ENCODE peak calls at places on chromosomes 13 and 19, in eight cellular contexts. H, B, S, U, E, V, I and Z are unnamed samples.

GRCh38 chr13:24184265-24184841 is 23.8 kb downstream of the SPATA13 start:
- DNase-seq in H (no peak), B (no peak), S (no peak), U (no peak), E (no peak), V (no peak), I (no peak), Z (no peak)

GRCh38 chr13:20353973-20354372 is 121.9 kb upstream of the GJB6 start:
- DNase-seq in H (peak; percentile 34), B (no peak), S (no peak), U (no peak), E (no peak), V (no peak), I (no peak), Z (no peak)

GRCh38 chr19:4773047-4773640 is 18.4 kb upstream of the FEM1A start:
- DNase-seq in H (no peak), B (no peak), S (peak; percentile 9), U (no peak), E (no peak), V (no peak), I (no peak), Z (no peak)

GRCh38 chr19:33465834-33466233 is 55.8 kb downstream of the PEPD start:
- DNase-seq in H (no peak), B (no peak), S (no peak), U (no peak), E (no peak), V (no peak), I (no peak), Z (no peak)

GRCh38 chr19:5968431-5969373 is 9.2 kb downstream of the RANBP3 start:
- DNase-seq in H (no peak), B (no peak), S (no peak), U (peak; percentile 21), E (no peak), V (no peak), I (no peak), Z (no peak)

GRCh38 chr19:31144069-31144468 is 205.2 kb downstream of the TSHZ3 start:
- DNase-seq in H (no peak), B (no peak), S (no peak), U (no peak), E (no peak), V (no peak), I (no peak), Z (no peak)

GRCh38 chr13:79901336-79901735 is 420.4 kb downstream of the NDFIP2 start:
- DNase-seq in H (peak; percentile 43), B (no peak), S (no peak), U (no peak), E (peak; percentile 11), V (no peak), I (peak; percentile 31), Z (peak; percentile 71)

GRCh38 chr19:35045667-35046300 is 4.3 kb downstream of the HPN start:
- DNase-seq in H (peak; percentile 58), B (peak; percentile 84), S (no peak), U (no peak), E (peak; percentile 80), V (no peak), I (peak; percentile 59), Z (peak; percentile 42)

GRCh38 chr19:48418317-48419064 is 25.0 kb downstream of the GRIN2D start:
- DNase-seq in H (peak; percentile 63), B (peak; percentile 7), S (no peak), U (no peak), E (no peak), V (no peak), I (no peak), Z (no peak)

GRCh38 chr19:3285647-3286176 is 61.3 kb downstream of the CELF5 start:
- DNase-seq in H (no peak), B (peak; percentile 75), S (no peak), U (peak; percentile 43), E (peak; percentile 50), V (peak; percentile 40), I (no peak), Z (no peak)

GRCh38 chr19:51702103-51702753 is 9.1 kb downstream of the SPACA6 start:
- DNase-seq in H (peak; percentile 45), B (no peak), S (no peak), U (peak; percentile 56), E (no peak), V (no peak), I (peak; percentile 52), Z (peak; percentile 65)

GRCh38 chr19:16197188-16197621 is 506 bp upstream of the AP1M1 start:
- DNase-seq in H (peak; percentile 89), B (no peak), S (no peak), U (no peak), E (peak; percentile 74), V (no peak), I (no peak), Z (peak; percentile 58)

GRCh38 chr13:64680739-64681138 is 2549.4 kb downstream of the PCDH9 start:
- DNase-seq in H (no peak), B (no peak), S (no peak), U (no peak), E (no peak), V (no peak), I (no peak), Z (no peak)

GRCh38 chr13:104295537-104295936 is 1229.3 kb upstream of the SLC10A2 start:
- DNase-seq in H (no peak), B (no peak), S (no peak), U (no peak), E (no peak), V (no peak), I (no peak), Z (no peak)

GRCh38 chr19:45070861-45071544 is 5.3 kb downstream of the ZNF296 start:
- DNase-seq in H (no peak), B (no peak), S (no peak), U (no peak), E (no peak), V (no peak), I (no peak), Z (no peak)

GRCh38 chr19:46608581-46609345 is 7.6 kb downstream of the CALM3 start:
- DNase-seq in H (no peak), B (peak; percentile 2), S (no peak), U (no peak), E (peak; percentile 4), V (no peak), I (no peak), Z (no peak)

GRCh38 chr19:3760871-3761361 is 576 bp downstream of the APBA3 start:
- DNase-seq in H (peak; percentile 18), B (no peak), S (no peak), U (no peak), E (peak; percentile 45), V (no peak), I (no peak), Z (peak; percentile 19)

GRCh38 chr13:111436446-111436845 is 116.0 kb downstream of the TEX29 start:
- DNase-seq in H (no peak), B (no peak), S (no peak), U (no peak), E (no peak), V (no peak), I (no peak), Z (no peak)

GRCh38 chr19:24099829-24100228 is 12.8 kb downstream of the ZNF254 start:
- DNase-seq in H (no peak), B (no peak), S (no peak), U (no peak), E (no peak), V (no peak), I (no peak), Z (no peak)

GRCh38 chr13:66794340-66795031 is 435.6 kb downstream of the PCDH9 start:
- DNase-seq in H (no peak), B (no peak), S (no peak), U (no peak), E (no peak), V (no peak), I (no peak), Z (no peak)

GRCh38 chr13:114105351-114106225 is 26.8 kb downstream of the RASA3 start:
- DNase-seq in H (peak; percentile 32), B (no peak), S (no peak), U (no peak), E (no peak), V (no peak), I (no peak), Z (peak; percentile 51)

GRCh38 chr13:39531646-39532045 is 71.3 kb downstream of the LHFPL6 start:
- DNase-seq in H (peak; percentile 38), B (no peak), S (no peak), U (peak; percentile 96), E (no peak), V (no peak), I (no peak), Z (no peak)

GRCh38 chr13:76741624-76742023 is 144.6 kb downstream of the KCTD12 start:
- DNase-seq in H (no peak), B (no peak), S (no peak), U (no peak), E (no peak), V (no peak), I (no peak), Z (no peak)

GRCh38 chr13:99373436-99373835 is 66.2 kb upstream of the GPR183 start:
- DNase-seq in H (no peak), B (no peak), S (no peak), U (no peak), E (no peak), V (no peak), I (no peak), Z (no peak)

GRCh38 chr19:15616183-15616582 is 1.2 kb downstream of the CYP4F8 start:
- DNase-seq in H (no peak), B (no peak), S (no peak), U (no peak), E (no peak), V (no peak), I (no peak), Z (no peak)

GRCh38 chr13:103099894-103100293 is 33.7 kb upstream of the SLC10A2 start:
- DNase-seq in H (no peak), B (no peak), S (no peak), U (no peak), E (no peak), V (no peak), I (no peak), Z (no peak)

GRCh38 chr19:18726417-18726767 is 42.9 kb downstream of the CRTC1 start:
- DNase-seq in H (no peak), B (no peak), S (no peak), U (no peak), E (no peak), V (no peak), I (no peak), Z (no peak)

GRCh38 chr19:33553530-33554310 is 32.1 kb upstream of the PEPD start:
- DNase-seq in H (no peak), B (no peak), S (no peak), U (no peak), E (no peak), V (no peak), I (no peak), Z (no peak)

GRCh38 chr19:9645466-9645865 is 24.4 kb upstream of the ZNF561 start:
- DNase-seq in H (no peak), B (no peak), S (no peak), U (no peak), E (no peak), V (no peak), I (no peak), Z (no peak)